ENCODE peak calls at places on chromosomes 1 and 21, in five cellular contexts. B is HCT116, O is transverse colon, I is stomach, Q is HL-60. Z is an unnamed sample.

GRCh38 chr1:15714438-15715136 is 21.5 kb upstream of the SLC25A34 start:
- DNase-seq in O (no peak), I (no peak), Q (no peak), B (no peak), Z (no peak)

GRCh38 chr1:152871731-152872126 is 6.4 kb upstream of the SMCP start:
- DNase-seq in I (no peak), Q (no peak), B (no peak), O (no peak), Z (no peak)

GRCh38 chr1:3133671-3134070 is 64.7 kb downstream of the PRDM16 start:
- DNase-seq in B (no peak), Q (no peak), O (no peak), I (peak), Z (no peak)

GRCh38 chr1:58249729-58250586 is 296.6 kb downstream of the OMA1 start:
- DNase-seq in O (no peak), Q (no peak), B (no peak), I (no peak), Z (no peak)

GRCh38 chr1:230807029-230807428 is 59.8 kb downstream of the CAPN9 start:
- DNase-seq in O (no peak), I (no peak), B (no peak), Q (no peak), Z (peak)

GRCh38 chr1:6998267-6998666 is 213.0 kb downstream of the CAMTA1 start:
- DNase-seq in O (peak), B (peak), I (no peak), Q (no peak), Z (no peak)

GRCh38 chr21:43876605-43877004 is 11.6 kb downstream of the AGPAT3 start:
- DNase-seq in I (no peak), Q (no peak), O (no peak), B (no peak), Z (no peak)

GRCh38 chr1:34060901-34061415 is 104.1 kb downstream of the CSMD2 start:
- DNase-seq in B (no peak), O (no peak), I (no peak), Q (no peak), Z (no peak)

GRCh38 chr1:156465747-156466365 is 34.7 kb downstream of the MEF2D start:
- DNase-seq in B (no peak), I (no peak), Q (no peak), O (no peak), Z (no peak)

GRCh38 chr1:200282497-200283122 is 127.2 kb downstream of the ZNF281 start:
- DNase-seq in Q (no peak), I (no peak), O (no peak), B (no peak), Z (no peak)

GRCh38 chr1:241311056-241311746 is 45.8 kb downstream of the RGS7 start:
- DNase-seq in O (no peak), B (no peak), Q (no peak), I (no peak), Z (no peak)

GRCh38 chr1:62144238-62144831 is 50.3 kb upstream of the L1TD1 start:
- DNase-seq in B (peak), Q (peak), I (no peak), O (peak), Z (no peak)

GRCh38 chr1:91651671-91652071 is 151.0 kb downstream of the CDC7 start:
- DNase-seq in I (no peak), O (peak), B (no peak), Q (no peak), Z (peak)

GRCh38 chr1:161313554-161314200 is 504 bp upstream of the SDHC start:
- DNase-seq in Q (no peak), O (no peak), B (no peak), I (no peak), Z (no peak)

GRCh38 chr1:117590273-117590925 is 15.4 kb upstream of the TENT5C start:
- DNase-seq in B (no peak), O (no peak), Q (no peak), I (peak), Z (no peak)

GRCh38 chr1:183030053-183030452 is 6.8 kb downstream of the LAMC1 start:
- DNase-seq in O (no peak), I (no peak), Q (peak), B (no peak), Z (no peak)

GRCh38 chr1:158227904-158228623 is 26.2 kb upstream of the CD1A start:
- DNase-seq in I (no peak), O (no peak), B (no peak), Q (no peak), Z (no peak)

GRCh38 chr21:38203229-38203628 is 53.6 kb upstream of the KCNJ15 start:
- DNase-seq in Q (no peak), I (no peak), B (no peak), O (no peak), Z (no peak)

GRCh38 chr1:116332461-116332860 is 40.6 kb upstream of the ATP1A1 start:
- DNase-seq in O (no peak), Q (no peak), I (no peak), B (no peak), Z (peak)

GRCh38 chr1:205065666-205066065 is 18.6 kb downstream of the TMEM81 start:
- DNase-seq in O (no peak), B (no peak), Q (no peak), I (no peak), Z (no peak)

GRCh38 chr1:91827094-91828006 is 58.6 kb downstream of the TGFBR3 start:
- DNase-seq in I (peak), O (peak), Q (no peak), B (no peak), Z (peak)

GRCh38 chr21:33936221-33937038 is 20.8 kb upstream of the ATP5PO start:
- DNase-seq in Q (no peak), B (no peak), I (no peak), O (no peak), Z (no peak)

GRCh38 chr1:182624582-182624981 is 20.4 kb upstream of the RGS16 start:
- DNase-seq in O (no peak), I (no peak), B (no peak), Q (no peak), Z (no peak)

GRCh38 chr1:182237329-182237728 is 154.3 kb downstream of the GLUL start:
- DNase-seq in Q (no peak), B (no peak), I (no peak), O (peak), Z (no peak)

GRCh38 chr1:37040773-37041172 is 6.5 kb upstream of the GRIK3 start:
- DNase-seq in Q (no peak), B (no peak), I (no peak), O (no peak), Z (no peak)

GRCh38 chr1:86852289-86852688 is 61.6 kb downstream of the SELENOF start:
- DNase-seq in Q (no peak), O (no peak), B (no peak), I (no peak), Z (no peak)

GRCh38 chr1:16032388-16033100 is 10.7 kb downstream of the CLCNKA start:
- DNase-seq in O (peak), Q (peak), I (peak), B (peak), Z (no peak)

GRCh38 chr1:245997471-245998258 is 509.4 kb downstream of the SMYD3 start:
- DNase-seq in Q (no peak), B (no peak), I (peak), O (no peak), Z (no peak)

GRCh38 chr1:54603241-54603640 is 20.1 kb downstream of the FAM151A start:
- DNase-seq in I (no peak), O (no peak), Q (no peak), B (no peak), Z (no peak)

GRCh38 chr1:226577401-226578180 is 29.0 kb downstream of the STUM start:
- DNase-seq in I (no peak), Q (no peak), B (no peak), O (no peak), Z (no peak)

GRCh38 chr21:43867936-43868335 is 2.9 kb downstream of the AGPAT3 start:
- DNase-seq in I (no peak), O (no peak), B (no peak), Q (no peak), Z (no peak)

GRCh38 chr1:185804206-185804605 is 70.0 kb downstream of the HMCN1 start:
- DNase-seq in B (no peak), O (no peak), I (no peak), Q (no peak), Z (no peak)

GRCh38 chr1:109980324-109981127 is 4.0 kb upstream of the AHCYL1 start:
- DNase-seq in Q (no peak), I (peak), B (peak), O (peak), Z (no peak)

GRCh38 chr1:108881369-108881768 is 4.6 kb downstream of the GPSM2 start:
- DNase-seq in Q (no peak), I (no peak), O (no peak), B (no peak), Z (no peak)

GRCh38 chr1:210232524-210233215 is at the start of gene SERTAD4:
- DNase-seq in Q (no peak), O (peak), B (peak), I (peak), Z (no peak)

GRCh38 chr1:159646687-159647086 is 59.1 kb downstream of the APCS start:
- DNase-seq in I (no peak), O (no peak), Q (peak), B (no peak), Z (no peak)

GRCh38 chr1:85898861-85899260 is 190.6 kb upstream of the ZNHIT6 start:
- DNase-seq in O (no peak), B (no peak), I (no peak), Q (no peak), Z (no peak)

GRCh38 chr1:164682570-164682969 is 123.6 kb downstream of the PBX1 start:
- DNase-seq in Q (no peak), O (no peak), I (no peak), B (no peak), Z (no peak)

GRCh38 chr1:37641059-37641458 is 6.4 kb upstream of the RSPO1 start:
- DNase-seq in O (no peak), I (no peak), B (no peak), Q (no peak), Z (no peak)

DNA sequence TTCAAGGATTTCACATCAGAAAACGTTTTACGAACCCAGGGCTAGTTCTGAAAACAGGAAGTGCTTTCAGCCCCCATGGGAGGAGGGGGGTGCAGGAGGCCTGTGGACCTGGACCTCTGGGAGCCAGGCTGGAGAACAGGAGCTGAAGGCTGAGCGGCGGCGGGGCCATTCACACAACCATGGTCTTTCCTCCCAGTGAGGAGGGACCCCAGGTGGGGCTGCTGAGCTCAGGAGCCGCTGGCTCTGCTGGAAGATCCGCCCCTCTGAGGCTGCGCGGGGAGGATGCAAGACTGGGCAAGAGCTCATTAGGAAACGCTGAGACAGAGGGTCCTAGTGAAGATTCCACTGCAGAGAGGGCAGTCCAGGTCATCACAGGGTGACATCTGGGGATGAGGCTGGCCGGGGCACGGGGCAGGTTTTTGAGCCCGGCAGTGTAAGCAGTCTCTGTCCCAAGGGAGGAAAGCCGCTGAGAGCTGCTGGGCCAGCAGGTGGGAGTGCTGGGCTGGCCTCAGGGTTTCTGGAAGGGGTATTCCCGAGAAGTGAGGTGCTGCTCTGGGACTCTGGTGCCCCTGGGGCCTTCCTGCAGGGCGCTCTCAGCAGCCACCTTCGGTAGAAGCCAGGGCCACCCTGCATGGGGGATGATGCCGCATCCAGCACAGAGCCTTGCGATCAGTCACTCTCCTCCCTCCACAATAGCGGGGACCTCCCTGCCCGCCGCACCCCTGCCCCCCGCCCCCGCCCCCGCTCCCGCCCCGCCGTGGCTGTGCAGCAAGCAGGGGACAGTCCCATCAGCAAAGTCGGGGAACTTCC is 7.5 kb downstream of the MX2 start:
- DNase-seq in B (no peak), Q (no peak), I (no peak), O (no peak), Z (no peak)
- TF ChIP-seq CTCF in B (no peak), Q (no peak), I (no peak), O (no peak), Z (no peak)

DNA sequence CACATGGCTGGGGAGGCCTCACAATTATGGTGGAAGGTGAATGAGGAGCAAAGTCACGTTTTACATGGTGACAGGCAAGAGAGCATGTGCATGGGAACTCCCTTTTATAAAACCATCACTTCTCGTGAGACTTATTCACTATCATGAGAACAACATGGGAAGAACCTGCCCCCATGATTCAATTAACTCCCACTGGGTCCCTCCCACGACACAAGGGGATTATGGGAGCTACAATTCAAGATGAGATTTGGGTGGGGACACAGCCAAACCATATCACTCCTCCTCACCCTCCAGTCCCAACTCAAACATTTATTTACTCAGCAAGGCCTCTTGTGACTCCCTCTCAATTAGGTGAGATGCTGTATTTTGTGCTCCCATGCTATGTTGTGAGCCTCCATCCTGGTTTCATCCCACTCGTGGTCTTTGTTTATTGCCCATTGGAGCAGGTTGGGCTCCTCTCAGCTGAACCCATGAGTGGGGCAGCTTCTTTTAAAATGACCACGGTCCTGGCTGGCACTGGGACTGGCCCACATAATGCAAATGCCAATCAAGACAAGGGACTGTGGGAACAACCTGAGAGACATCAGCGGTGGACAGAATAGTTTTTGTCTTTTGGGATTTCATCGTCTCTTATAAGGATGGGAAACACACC is 28.8 kb downstream of the IRF2BP2 start:
- DNase-seq in O (no peak), I (no peak), Q (no peak), B (no peak), Z (peak)
- TF ChIP-seq POLR2AphosphoS5 in O (no peak), I (no peak), Q (no peak), B (no peak), Z (no peak)

DNA sequence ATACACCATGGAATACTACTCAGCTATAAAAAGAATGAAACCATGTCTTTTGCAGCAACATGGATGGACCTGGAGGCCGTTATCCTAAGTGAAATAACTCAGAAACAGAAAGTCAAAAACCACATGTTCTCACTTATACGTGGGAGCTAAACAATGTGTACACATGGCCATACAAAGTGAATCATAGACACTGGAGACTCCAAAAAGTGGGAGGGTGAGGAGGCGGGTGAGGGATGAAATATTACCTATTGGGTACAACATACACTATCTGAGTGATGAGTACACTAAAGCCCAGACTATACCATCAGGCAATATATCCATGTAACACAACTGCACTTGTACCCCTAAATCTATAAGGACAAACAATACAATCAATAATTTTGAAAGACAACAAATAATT is 39.5 kb upstream of the FAM20B start:
- DNase-seq in I (no peak), O (no peak), B (no peak), Q (no peak), Z (peak)
- TF ChIP-seq CTCF in I (no peak), O (no peak), B (no peak), Q (no peak), Z (no peak)

GRCh38 chr1:30748699-30749401 is 8.7 kb downstream of the LAPTM5 start:
- DNase-seq in O (no peak), B (no peak), I (no peak), Q (peak), Z (no peak)
- TF ChIP-seq POLR2AphosphoS5 in O (no peak), B (no peak), I (no peak), Q (no peak), Z (no peak)